ENCODE peak calls at places on chromosomes 16 and 17, in seven cellular contexts. H, J, L, E, I, G and T are unnamed samples. For H3K4me1, the result is how much of the 10 kb centered on the place peaks cover.

GRCh38 chr16:9042943-9043680 is 48.3 kb upstream of the HAPSTR1 start:
- DNase-seq in L (peak), J (no peak), I (no peak), H (no peak), G (no peak), E (no peak), T (peak)

GRCh38 chr17:29566473-29567361 is at the start of gene ABHD15:
- DNase-seq in L (peak), E (peak), J (peak), I (peak), G (peak), H (peak), T (peak)

GRCh38 chr16:4990415-4990814 is 32.3 kb downstream of the SEC14L5 start:
- DNase-seq in G (no peak), J (no peak), H (peak), I (no peak), L (no peak), E (no peak), T (no peak)

GRCh38 chr17:33389506-33390141 is 96.5 kb upstream of the ASIC2 start:
- DNase-seq in J (no peak), G (no peak), I (no peak), L (peak), H (no peak), E (no peak), T (no peak)

GRCh38 chr16:359871-360697 is 7.6 kb upstream of the AXIN1 start:
- DNase-seq in G (no peak), H (no peak), E (no peak), J (peak), I (no peak), L (no peak), T (no peak)

GRCh38 chr16:4376126-4376819 is 4.6 kb downstream of the VASN start:
- DNase-seq in E (peak), J (no peak), L (peak), H (peak), I (no peak), G (no peak), T (peak)

GRCh38 chr16:76970087-76970744 is 220.8 kb upstream of the MON1B start:
- DNase-seq in H (no peak), J (no peak), G (no peak), E (no peak), I (no peak), L (peak), T (no peak)

GRCh38 chr16:6146874-6147425 is 1049.4 kb upstream of the EEF2KMT start:
- DNase-seq in J (no peak), I (no peak), E (no peak), G (no peak), H (no peak), L (no peak), T (no peak)

GRCh38 chr16:4213721-4214120 is 28.2 kb downstream of the SRL start:
- DNase-seq in I (no peak), E (no peak), H (no peak), L (peak), G (no peak), J (no peak), T (no peak)

GRCh38 chr17:4074831-4075495 is 67.9 kb downstream of the ZZEF1 start:
- DNase-seq in I (peak), L (peak), G (peak), E (no peak), J (peak), H (no peak), T (peak)

GRCh38 chr17:61088556-61088955 is 311.1 kb upstream of the TBX2 start:
- DNase-seq in E (no peak), I (no peak), H (no peak), J (no peak), G (no peak), L (no peak), T (no peak)

GRCh38 chr16:62240722-62241121 is 204.5 kb upstream of the CDH8 start:
- DNase-seq in L (peak), H (no peak), G (no peak), E (no peak), I (no peak), J (no peak), T (no peak)

GRCh38 chr16:53546988-53547391 is 44.0 kb upstream of the AKTIP start:
- DNase-seq in L (no peak), E (no peak), J (no peak), I (no peak), H (no peak), G (peak), T (peak)

GRCh38 chr17:15298176-15298575 is 33.0 kb upstream of the PMP22 start:
- DNase-seq in J (no peak), L (peak), I (no peak), H (no peak), G (no peak), E (no peak), T (peak)

GRCh38 chr17:6041261-6041660 is 28.9 kb upstream of the WSCD1 start:
- DNase-seq in G (no peak), L (no peak), E (no peak), I (no peak), J (no peak), H (peak), T (no peak)

GRCh38 chr17:48100591-48101011 is 677 bp downstream of the CBX1 start:
- DNase-seq in H (no peak), I (no peak), L (peak), J (peak), E (peak), G (peak), T (peak)

GRCh38 chr17:68514809-68515208 is 2.6 kb downstream of the PRKAR1A start:
- DNase-seq in E (no peak), H (no peak), L (peak), G (no peak), J (no peak), I (no peak), T (peak)

GRCh38 chr16:4693956-4694663 is 748 bp downstream of the NUDT16L1 start:
- DNase-seq in J (no peak), H (peak), I (peak), L (peak), E (no peak), G (peak), T (peak)

GRCh38 chr16:27718767-27719445 is 169.0 kb downstream of the KATNIP start:
- DNase-seq in L (no peak), H (peak), I (no peak), J (no peak), E (peak), G (no peak), T (no peak)

GRCh38 chr17:39402890-39403605 is 1.6 kb upstream of the FBXL20 start:
- DNase-seq in J (no peak), E (no peak), H (peak), L (no peak), I (peak), G (no peak), T (no peak)

GRCh38 chr17:79955961-79956735 is 79.5 kb downstream of the TBC1D16 start:
- DNase-seq in J (no peak), E (no peak), G (no peak), I (no peak), H (no peak), L (no peak), T (no peak)

GRCh38 chr16:86557587-86557986 is 2.6 kb upstream of the MTHFSD start:
- DNase-seq in G (no peak), H (no peak), L (no peak), E (no peak), J (no peak), I (no peak), T (no peak)

GRCh38 chr17:28878981-28879380 is 18.6 kb downstream of the FLOT2 start:
- DNase-seq in L (peak), E (no peak), H (no peak), G (peak), I (peak), J (no peak), T (peak)

GRCh38 chr16:765488-765865 is 4.9 kb downstream of the MSLN start:
- DNase-seq in G (no peak), I (no peak), J (no peak), E (no peak), H (peak), L (no peak), T (no peak)

GRCh38 chr17:50684288-50684611 is 23.5 kb downstream of the ANKRD40 start:
- DNase-seq in G (no peak), I (no peak), L (no peak), H (no peak), E (no peak), J (no peak), T (no peak)

GRCh38 chr16:66376577-66377326 is 10.3 kb downstream of the CDH5 start:
- DNase-seq in J (no peak), I (no peak), G (no peak), L (no peak), E (no peak), H (peak), T (no peak)

GRCh38 chr16:27427538-27427937 is 25.6 kb downstream of the IL21R start:
- DNase-seq in I (no peak), E (no peak), G (no peak), L (no peak), J (no peak), H (no peak), T (no peak)

GRCh38 chr17:63960430-63960829 is 12.3 kb downstream of the SCN4A start:
- DNase-seq in I (no peak), L (no peak), J (no peak), H (no peak), G (no peak), E (no peak), T (no peak)

GRCh38 chr16:46746821-46747776 is 1.0 kb downstream of the MYLK3 start:
- DNase-seq in L (no peak), H (peak), J (no peak), I (no peak), E (no peak), G (peak), T (peak)

GRCh38 chr16:8548166-8548565 is 42.1 kb downstream of the TMEM114 start:
- DNase-seq in I (no peak), G (no peak), L (no peak), H (no peak), J (no peak), E (no peak), T (no peak)

GRCh38 chr16:12188674-12189249 is 212.2 kb downstream of the SNX29 start:
- DNase-seq in J (no peak), I (no peak), L (peak), G (no peak), E (no peak), H (no peak), T (no peak)

GRCh38 chr17:82298538-82299421 is 18.6 kb downstream of the CD7 start:
- DNase-seq in G (no peak), I (no peak), H (no peak), J (no peak), E (no peak), L (no peak), T (no peak)

GRCh38 chr16:23702951-23703350 is 10.1 kb downstream of the ERN2 start:
- DNase-seq in I (no peak), G (no peak), L (no peak), E (no peak), H (no peak), J (no peak), T (no peak)

GRCh38 chr16:23704772-23705516 is 8.1 kb downstream of the ERN2 start:
- DNase-seq in E (no peak), G (no peak), H (peak), L (no peak), J (no peak), I (no peak), T (no peak)

GRCh38 chr16:23709536-23709935 is 3.5 kb downstream of the ERN2 start:
- DNase-seq in H (peak), E (no peak), G (no peak), L (no peak), J (no peak), I (no peak), T (no peak)

GRCh38 chr16:23705517-23705902 is 7.5 kb downstream of the ERN2 start:
- DNase-seq in E (no peak), H (peak), I (no peak), J (no peak), L (no peak), G (no peak), T (no peak)

DNA sequence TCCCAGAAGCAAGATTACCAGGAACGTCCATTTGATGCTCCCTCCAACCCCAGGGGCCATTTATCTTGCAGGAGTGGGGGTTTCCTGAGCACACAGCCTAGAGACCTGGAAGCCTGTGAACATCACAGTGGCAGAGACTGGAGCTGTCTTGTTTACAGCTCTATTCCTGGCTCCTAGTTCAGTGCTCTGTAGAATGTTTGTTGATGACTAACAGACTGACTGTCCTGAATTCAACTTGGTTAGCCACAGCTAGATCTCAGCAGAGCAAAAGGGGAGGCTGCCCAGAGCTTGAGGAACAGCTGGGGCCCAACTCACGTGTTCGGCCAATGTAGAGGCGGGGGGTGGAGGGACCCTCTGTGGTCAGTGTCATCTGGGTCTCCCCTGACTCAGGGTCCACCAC is 6.6 kb downstream of the ERN2 start:
- DNase-seq in I (no peak), E (no peak), J (no peak), L (no peak), H (peak), G (no peak), T (no peak)
- H3K4me1 ChIP-seq in I (under half), E (under half), J (under half), L (under half), H (under half), G (under half), T (under half)

GRCh38 chr16:22151599-22151998 is 10.7 kb upstream of the SDR42E2 start:
- DNase-seq in E (no peak), I (no peak), J (no peak), G (no peak), L (no peak), H (no peak), T (no peak)
- H3K4me1 ChIP-seq in E (under half), I (under half), J (under half), G (under half), L (under half), H (under half), T (under half)

GRCh38 chr17:73612074-73612473 is 32.2 kb downstream of the SDK2 start:
- DNase-seq in L (no peak), H (no peak), I (no peak), E (no peak), J (no peak), G (no peak), T (no peak)

GRCh38 chr17:73609688-73610210 is 34.5 kb downstream of the SDK2 start:
- DNase-seq in L (no peak), J (no peak), E (no peak), I (no peak), G (no peak), H (no peak), T (no peak)

GRCh38 chr17:73610331-73610911 is 33.8 kb downstream of the SDK2 start:
- DNase-seq in I (no peak), E (no peak), J (no peak), L (no peak), G (no peak), H (no peak), T (no peak)

GRCh38 chr17:73613271-73613941 is 30.8 kb downstream of the SDK2 start:
- DNase-seq in L (no peak), I (no peak), G (no peak), H (no peak), E (no peak), J (no peak), T (peak)

DNA sequence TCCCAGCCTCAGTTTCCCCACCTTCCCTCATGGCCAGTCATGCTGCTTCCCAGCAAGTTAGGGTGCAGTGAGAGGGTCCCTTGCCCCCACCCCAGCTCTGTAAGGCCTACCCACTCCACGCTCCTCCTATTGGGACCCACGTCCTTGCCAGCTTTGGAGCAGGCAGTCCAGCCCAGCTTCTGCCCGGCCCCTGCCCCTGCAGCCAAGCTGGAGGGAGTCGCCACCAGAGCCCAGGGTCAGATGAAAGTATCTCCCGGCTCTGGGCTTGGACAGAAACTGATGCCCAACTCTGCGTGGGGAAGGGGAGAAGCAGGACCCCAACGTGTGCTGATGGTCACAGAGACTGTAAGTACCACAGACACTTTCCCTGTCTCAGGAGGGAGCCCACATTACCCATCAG is 32.6 kb downstream of the SDK2 start:
- DNase-seq in G (no peak), L (no peak), I (no peak), E (no peak), J (no peak), H (no peak), T (no peak)
- H3K4me1 ChIP-seq in G (under half), L (under half), I (under half), E (under half), J (under half), H (under half), T (half or more)

GRCh38 chr17:78233678-78234077 is 2.2 kb downstream of the TMEM235 start:
- DNase-seq in I (no peak), J (no peak), H (no peak), G (no peak), E (no peak), L (no peak), T (no peak)
- H3K4me1 ChIP-seq in I (under half), J (under half), H (under half), G (under half), E (under half), L (under half), T (under half)

GRCh38 chr17:73301359-73301758 is 10.4 kb downstream of the CDC42EP4 start:
- DNase-seq in E (no peak), L (no peak), I (no peak), J (no peak), G (no peak), H (no peak), T (no peak)
- H3K4me1 ChIP-seq in E (half or more), L (under half), I (under half), J (under half), G (under half), H (under half), T (under half)

GRCh38 chr16:84725481-84726078 is 25.8 kb downstream of the USP10 start:
- DNase-seq in G (peak), L (no peak), J (no peak), H (no peak), I (no peak), E (no peak), T (no peak)
- H3K4me1 ChIP-seq in G (half or more), L (under half), J (half or more), H (under half), I (under half), E (under half), T (under half)

GRCh38 chr17:76495663-76496400 is 5.4 kb downstream of the RHBDF2 start:
- DNase-seq in H (no peak), J (no peak), L (no peak), I (no peak), G (no peak), E (no peak), T (no peak)

GRCh38 chr17:76497699-76497978 is 3.6 kb downstream of the RHBDF2 start:
- DNase-seq in J (no peak), E (no peak), I (no peak), G (no peak), L (no peak), H (no peak), T (no peak)

GRCh38 chr17:76497979-76498885 is 3.0 kb downstream of the RHBDF2 start:
- DNase-seq in E (no peak), J (no peak), L (peak), H (peak), G (no peak), I (no peak), T (peak)

GRCh38 chr17:76498886-76499667 is 2.1 kb downstream of the RHBDF2 start:
- DNase-seq in E (no peak), I (no peak), G (peak), H (no peak), J (no peak), L (no peak), T (no peak)

DNA sequence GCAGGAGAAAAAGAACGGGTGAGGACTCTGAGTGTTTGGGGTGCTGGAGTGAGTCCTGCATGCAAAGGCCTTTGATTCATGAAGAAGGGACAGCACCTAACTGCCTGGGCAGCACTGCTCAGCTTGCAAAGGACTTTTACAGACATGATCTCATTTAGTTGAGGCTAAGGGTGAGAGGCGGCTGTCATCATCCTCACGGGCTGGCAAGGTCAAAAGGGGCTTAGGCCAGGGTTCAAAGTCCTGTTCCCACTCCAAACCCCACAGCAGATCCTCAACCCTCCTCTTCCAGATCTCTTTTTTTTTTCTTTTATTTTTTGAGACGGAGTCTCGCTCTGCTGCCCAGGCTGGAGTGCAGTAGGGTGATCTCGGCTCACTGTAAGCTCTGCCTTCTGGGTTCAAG is 4.8 kb downstream of the RHBDF2 start:
- DNase-seq in G (no peak), E (no peak), J (no peak), L (no peak), I (no peak), H (no peak), T (no peak)
- H3K4me1 ChIP-seq in G (under half), E (under half), J (under half), L (under half), I (half or more), H (half or more), T (under half)

DNA sequence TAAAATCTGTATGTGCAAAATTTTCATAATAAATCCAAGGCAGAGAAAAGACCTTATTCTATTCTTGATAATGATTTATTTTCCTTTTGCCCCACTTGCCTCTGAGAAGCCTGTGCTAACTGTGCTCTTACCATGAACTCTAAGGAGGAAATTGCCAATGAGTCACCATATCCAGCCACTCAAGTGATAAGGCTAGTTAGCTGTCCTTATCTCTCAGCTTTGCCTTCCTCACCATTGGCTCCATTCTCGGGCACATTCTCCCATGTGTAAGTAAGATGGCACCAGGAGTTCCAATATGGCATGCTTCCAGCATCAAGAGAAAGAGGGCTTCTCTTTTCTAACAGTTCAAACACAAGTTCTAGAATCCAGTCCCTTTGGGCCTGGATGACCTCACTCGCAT is 142.4 kb downstream of the TOX3 start:
- DNase-seq in J (no peak), E (no peak), G (no peak), L (no peak), H (no peak), I (no peak), T (no peak)
- H3K4me1 ChIP-seq in J (under half), E (under half), G (under half), L (under half), H (under half), I (under half), T (under half)

GRCh38 chr17:57494446-57494845 is 238.1 kb downstream of the MSI2 start:
- DNase-seq in I (no peak), G (no peak), L (no peak), E (no peak), H (peak), J (no peak), T (no peak)

GRCh38 chr17:57490890-57491289 is 234.6 kb downstream of the MSI2 start:
- DNase-seq in G (no peak), H (peak), L (no peak), E (no peak), I (no peak), J (no peak), T (no peak)

GRCh38 chr17:57493625-57494024 is 237.3 kb downstream of the MSI2 start:
- DNase-seq in H (peak), G (no peak), I (no peak), E (no peak), J (no peak), L (no peak), T (no peak)

GRCh38 chr17:57490446-57490845 is 234.1 kb downstream of the MSI2 start:
- DNase-seq in E (no peak), G (no peak), J (no peak), L (no peak), I (no peak), H (no peak), T (no peak)

GRCh38 chr17:57493171-57493570 is 236.8 kb downstream of the MSI2 start:
- DNase-seq in H (no peak), L (no peak), J (no peak), I (no peak), E (no peak), G (no peak), T (no peak)
- H3K4me1 ChIP-seq in H (under half), L (under half), J (under half), I (under half), E (under half), G (under half), T (under half)

GRCh38 chr16:51034481-51035109 is 116.5 kb downstream of the SALL1 start:
- DNase-seq in E (no peak), L (no peak), G (no peak), J (peak), I (no peak), H (no peak), T (no peak)
- H3K4me1 ChIP-seq in E (under half), L (under half), G (under half), J (under half), I (under half), H (under half), T (under half)